ENCODE peak calls at places on chromosomes 7 and 10, in eight cellular contexts. J, E, Y, P, M, C, X and A are unnamed samples.

GRCh38 chr10:44647877-44648542 is 263.1 kb upstream of the CXCL12 start:
- DNase-seq in J (no peak), P (no peak), M (no peak), X (no peak), C (no peak), E (peak), Y (peak), A (peak)

GRCh38 chr10:97821308-97822038 is 28.2 kb upstream of the GOLGA7B start:
- DNase-seq in E (no peak), J (no peak), Y (no peak), P (no peak), C (peak), X (peak), M (no peak), A (no peak)

GRCh38 chr10:61024801-61025201 is 80.8 kb upstream of the RHOBTB1 start:
- DNase-seq in X (peak), E (peak), C (peak), Y (no peak), J (no peak), P (peak), M (no peak), A (peak)

GRCh38 chr10:86752311-86752710 is 4.1 kb upstream of the BMPR1A start:
- DNase-seq in C (peak), E (no peak), P (no peak), J (no peak), Y (no peak), X (no peak), M (no peak), A (no peak)

GRCh38 chr7:134637934-134638719 is 8.5 kb upstream of the BPGM start:
- DNase-seq in P (no peak), X (no peak), Y (no peak), C (no peak), J (no peak), E (peak), M (no peak), A (no peak)

GRCh38 chr7:112869111-112869774 is 79.0 kb upstream of the TMEM168 start:
- DNase-seq in P (peak), C (peak), M (no peak), J (no peak), E (peak), X (peak), Y (no peak), A (no peak)

GRCh38 chr10:98920807-98921206 is 314.8 kb downstream of the HPSE2 start:
- DNase-seq in J (no peak), M (no peak), P (no peak), E (peak), Y (no peak), X (no peak), C (no peak), A (no peak)

GRCh38 chr10:27620425-27621397 is 116.6 kb downstream of the RAB18 start:
- DNase-seq in E (peak), M (no peak), P (no peak), X (no peak), C (no peak), Y (no peak), J (no peak), A (peak)

GRCh38 chr7:33201821-33202220 is 72.5 kb downstream of the BBS9 start:
- DNase-seq in E (peak), Y (no peak), J (no peak), C (no peak), P (no peak), X (no peak), M (no peak), A (no peak)

GRCh38 chr10:102796407-102797176 is 40.6 kb downstream of the CYP17A1 start:
- DNase-seq in E (peak), C (no peak), P (no peak), Y (peak), J (peak), M (peak), X (no peak), A (no peak)

GRCh38 chr7:124764847-124765400 is 668 bp downstream of the GPR37 start:
- DNase-seq in P (peak), C (peak), J (no peak), Y (peak), E (no peak), X (peak), M (peak), A (no peak)

GRCh38 chr10:15370212-15370740 is 813 bp downstream of the FAM171A1 start:
- DNase-seq in E (peak), C (peak), P (peak), Y (peak), X (peak), J (no peak), M (peak), A (peak)

GRCh38 chr10:46055771-46056170 is 9.7 kb upstream of the MSMB start:
- DNase-seq in P (no peak), C (no peak), Y (no peak), X (no peak), E (no peak), M (no peak), J (no peak), A (no peak)

GRCh38 chr7:92845736-92846135 is 9.4 kb upstream of the CDK6 start:
- DNase-seq in J (no peak), C (no peak), M (no peak), E (no peak), Y (no peak), X (no peak), P (no peak), A (no peak)

GRCh38 chr7:77550586-77550985 is 13.5 kb downstream of the PTPN12 start:
- DNase-seq in Y (no peak), J (no peak), X (no peak), P (no peak), C (no peak), M (no peak), E (peak), A (peak)

GRCh38 chr7:29287366-29287765 is 92.8 kb downstream of the CHN2 start:
- DNase-seq in X (no peak), E (peak), J (no peak), Y (no peak), C (no peak), P (no peak), M (no peak), A (peak)

GRCh38 chr7:48962821-48963505 is 38.6 kb downstream of the CDC14C start:
- DNase-seq in P (peak), Y (no peak), E (no peak), J (no peak), C (peak), M (no peak), X (no peak), A (no peak)

GRCh38 chr10:103958996-103959395 is 7.9 kb upstream of the SLK start:
- DNase-seq in E (peak), Y (no peak), J (no peak), M (no peak), C (no peak), P (no peak), X (no peak), A (no peak)

GRCh38 chr10:87818505-87819273 is 663 bp upstream of the ATAD1 start:
- DNase-seq in J (no peak), E (peak), P (no peak), M (no peak), X (peak), Y (peak), C (peak), A (peak)

GRCh38 chr10:62037890-62038608 is 136.6 kb downstream of the ARID5B start:
- DNase-seq in X (no peak), M (no peak), Y (no peak), E (no peak), C (no peak), J (no peak), P (no peak), A (no peak)

GRCh38 chr7:139915864-139916716 is 87.0 kb downstream of the TBXAS1 start:
- DNase-seq in M (peak), X (no peak), C (no peak), P (no peak), Y (no peak), E (peak), J (no peak), A (peak)

GRCh38 chr7:157981778-157982177 is 605.8 kb downstream of the PTPRN2 start:
- DNase-seq in J (peak), M (no peak), X (no peak), C (no peak), Y (peak), P (no peak), E (no peak), A (no peak)

GRCh38 chr7:92749327-92749730 is 87.0 kb downstream of the CDK6 start:
- DNase-seq in M (no peak), J (no peak), C (no peak), X (no peak), P (no peak), Y (no peak), E (peak), A (peak)

GRCh38 chr10:90969148-90969547 is 48.3 kb upstream of the ANKRD1 start:
- DNase-seq in Y (no peak), C (no peak), X (no peak), P (no peak), E (peak), M (no peak), J (no peak), A (no peak)

GRCh38 chr7:135774284-135774683 is 25.7 kb upstream of the FAM180A start:
- DNase-seq in M (no peak), C (no peak), E (peak), Y (no peak), P (no peak), J (no peak), X (no peak), A (peak)

GRCh38 chr10:3622845-3623621 is 162.0 kb downstream of the KLF6 start:
- DNase-seq in J (no peak), C (no peak), P (no peak), M (no peak), X (no peak), E (no peak), Y (no peak), A (peak)

GRCh38 chr7:31204066-31204465 is 136.5 kb downstream of the NEUROD6 start:
- DNase-seq in J (no peak), Y (no peak), C (no peak), E (no peak), P (no peak), M (no peak), X (no peak), A (no peak)

GRCh38 chr7:107958764-107959526 is 44.0 kb downstream of the LAMB1 start:
- DNase-seq in Y (no peak), X (no peak), E (peak), C (no peak), M (no peak), J (no peak), P (no peak), A (peak)

GRCh38 chr7:82167568-82168314 is 275.8 kb downstream of the CACNA2D1 start:
- DNase-seq in X (no peak), M (no peak), Y (no peak), J (no peak), P (no peak), E (no peak), C (no peak), A (no peak)

GRCh38 chr7:102431617-102432298 is 1.6 kb upstream of the ORAI2 start:
- DNase-seq in C (peak), M (no peak), X (no peak), Y (no peak), J (no peak), E (no peak), P (no peak), A (peak)

GRCh38 chr10:3056280-3057037 is 10.9 kb upstream of the PFKP start:
- DNase-seq in X (no peak), P (no peak), Y (no peak), E (no peak), C (no peak), J (no peak), M (no peak), A (no peak)

GRCh38 chr10:113027574-113028392 is 77.7 kb downstream of the TCF7L2 start:
- DNase-seq in Y (no peak), X (peak), E (peak), C (no peak), J (peak), P (no peak), M (no peak), A (peak)

GRCh38 chr7:33823913-33824312 is 81.4 kb upstream of the BMPER start:
- DNase-seq in E (no peak), Y (no peak), X (no peak), C (no peak), P (no peak), M (no peak), J (no peak), A (no peak)

GRCh38 chr10:66877359-66877758 is 48.5 kb upstream of the LRRTM3 start:
- DNase-seq in Y (no peak), P (no peak), E (no peak), C (no peak), J (no peak), M (no peak), X (no peak), A (no peak)

GRCh38 chr7:39493929-39494328 is 72.3 kb upstream of the YAE1 start:
- DNase-seq in Y (no peak), P (no peak), X (no peak), J (no peak), M (no peak), C (no peak), E (peak), A (peak)

GRCh38 chr7:1192171-1192676 is 32.2 kb upstream of the ZFAND2A start:
- DNase-seq in E (peak), M (no peak), Y (no peak), C (peak), J (no peak), P (no peak), X (no peak), A (peak)

GRCh38 chr7:3559178-3559765 is 258.2 kb downstream of the SDK1 start:
- DNase-seq in P (no peak), J (no peak), M (no peak), X (no peak), C (no peak), E (peak), Y (no peak), A (peak)

GRCh38 chr7:28070311-28071055 is 110.1 kb downstream of the JAZF1 start:
- DNase-seq in Y (no peak), P (no peak), E (peak), M (no peak), C (no peak), J (no peak), X (no peak), A (peak)